ENCODE peak calls at places on chromosomes 3 and 15, in nine cellular contexts. One of them, this sample, is unnamed. For H3K4me1, H3K36me3 and H3K9me3, the result is how much of the 10 kb centered on the place peaks cover.

GRCh38 chr15:61195116-61196002 is 33.7 kb downstream of the RORA start:
- DNase-seq in adipocyte: peak
- DNase-seq in H1: no peak
- DNase-seq in breast epithelium: no peak
- DNase-seq in A673: peak
- DNase-seq in upper lobe of right lung: no peak
- DNase-seq in GM23248: peak
- DNase-seq in stomach: no peak
- DNase-seq in spleen: no peak
- DNase-seq in this sample: no peak

GRCh38 chr3:104297617-104298016 is 1069.1 kb upstream of the ALCAM start:
- DNase-seq in adipocyte: no peak
- DNase-seq in H1: no peak
- DNase-seq in breast epithelium: no peak
- DNase-seq in A673: no peak
- DNase-seq in upper lobe of right lung: no peak
- DNase-seq in GM23248: no peak
- DNase-seq in stomach: no peak
- DNase-seq in spleen: no peak
- DNase-seq in this sample: no peak

GRCh38 chr3:16086690-16087089 is 87.8 kb upstream of the GALNT15 start:
- DNase-seq in adipocyte: no peak
- DNase-seq in H1: no peak
- DNase-seq in breast epithelium: no peak
- DNase-seq in A673: no peak
- DNase-seq in upper lobe of right lung: no peak
- DNase-seq in GM23248: no peak
- DNase-seq in stomach: no peak
- DNase-seq in spleen: no peak
- DNase-seq in this sample: no peak

GRCh38 chr15:75738647-75739325 is 26.1 kb upstream of the CSPG4 start:
- DNase-seq in adipocyte: peak
- DNase-seq in H1: peak
- DNase-seq in breast epithelium: peak
- DNase-seq in A673: peak
- DNase-seq in upper lobe of right lung: peak
- DNase-seq in GM23248: peak
- DNase-seq in stomach: peak
- DNase-seq in spleen: peak
- DNase-seq in this sample: no peak

GRCh38 chr3:171453175-171453868 is 6.9 kb downstream of the TNIK start:
- DNase-seq in adipocyte: no peak
- DNase-seq in H1: peak
- DNase-seq in breast epithelium: no peak
- DNase-seq in A673: peak
- DNase-seq in upper lobe of right lung: no peak
- DNase-seq in GM23248: no peak
- DNase-seq in stomach: no peak
- DNase-seq in spleen: no peak
- DNase-seq in this sample: no peak

GRCh38 chr3:54122046-54122801 is at the start of gene CACNA2D3:
- DNase-seq in adipocyte: peak
- DNase-seq in H1: peak
- DNase-seq in breast epithelium: no peak
- DNase-seq in A673: peak
- DNase-seq in upper lobe of right lung: peak
- DNase-seq in GM23248: peak
- DNase-seq in stomach: peak
- DNase-seq in spleen: no peak
- DNase-seq in this sample: no peak

GRCh38 chr15:78437107-78437761 is 782 bp upstream of the IREB2 start:
- DNase-seq in adipocyte: no peak
- DNase-seq in H1: no peak
- DNase-seq in breast epithelium: no peak
- DNase-seq in A673: no peak
- DNase-seq in upper lobe of right lung: no peak
- DNase-seq in GM23248: no peak
- DNase-seq in stomach: no peak
- DNase-seq in spleen: no peak
- DNase-seq in this sample: no peak

GRCh38 chr15:100661161-100661560 is 58.8 kb downstream of the ASB7 start:
- DNase-seq in adipocyte: no peak
- DNase-seq in H1: no peak
- DNase-seq in breast epithelium: no peak
- DNase-seq in A673: no peak
- DNase-seq in upper lobe of right lung: no peak
- DNase-seq in GM23248: no peak
- DNase-seq in stomach: no peak
- DNase-seq in spleen: no peak
- DNase-seq in this sample: no peak

GRCh38 chr3:138081371-138082084 is 33.9 kb downstream of the DZIP1L start:
- DNase-seq in adipocyte: no peak
- DNase-seq in H1: no peak
- DNase-seq in breast epithelium: no peak
- DNase-seq in A673: no peak
- DNase-seq in upper lobe of right lung: no peak
- DNase-seq in GM23248: peak
- DNase-seq in stomach: no peak
- DNase-seq in spleen: no peak
- DNase-seq in this sample: no peak

GRCh38 chr15:66619152-66619903 is 53.5 kb upstream of the LCTL start:
- DNase-seq in adipocyte: peak
- DNase-seq in H1: peak
- DNase-seq in breast epithelium: peak
- DNase-seq in A673: peak
- DNase-seq in upper lobe of right lung: peak
- DNase-seq in GM23248: peak
- DNase-seq in stomach: peak
- DNase-seq in spleen: peak
- DNase-seq in this sample: peak

GRCh38 chr3:123104550-123104949 is 37.7 kb downstream of the PDIA5 start:
- DNase-seq in adipocyte: peak
- DNase-seq in H1: no peak
- DNase-seq in breast epithelium: no peak
- DNase-seq in A673: no peak
- DNase-seq in upper lobe of right lung: no peak
- DNase-seq in GM23248: peak
- DNase-seq in stomach: no peak
- DNase-seq in spleen: peak
- DNase-seq in this sample: no peak

GRCh38 chr3:96182756-96183155 is 631.6 kb upstream of the EPHA6 start:
- DNase-seq in adipocyte: no peak
- DNase-seq in H1: no peak
- DNase-seq in breast epithelium: no peak
- DNase-seq in A673: no peak
- DNase-seq in upper lobe of right lung: no peak
- DNase-seq in GM23248: no peak
- DNase-seq in stomach: no peak
- DNase-seq in spleen: no peak
- DNase-seq in this sample: no peak

GRCh38 chr3:149970716-149971402 is at the start of gene PFN2:
- DNase-seq in adipocyte: peak
- DNase-seq in H1: peak
- DNase-seq in breast epithelium: peak
- DNase-seq in A673: peak
- DNase-seq in upper lobe of right lung: peak
- DNase-seq in GM23248: peak
- DNase-seq in stomach: peak
- DNase-seq in spleen: peak
- DNase-seq in this sample: no peak

GRCh38 chr15:70111203-70112017 is 13.7 kb upstream of the TLE3 start:
- DNase-seq in adipocyte: peak
- DNase-seq in H1: peak
- DNase-seq in breast epithelium: peak
- DNase-seq in A673: peak
- DNase-seq in upper lobe of right lung: no peak
- DNase-seq in GM23248: peak
- DNase-seq in stomach: peak
- DNase-seq in spleen: no peak
- DNase-seq in this sample: no peak

GRCh38 chr3:194006102-194006501 is 129.8 kb upstream of the HES1 start:
- DNase-seq in adipocyte: no peak
- DNase-seq in H1: no peak
- DNase-seq in breast epithelium: no peak
- DNase-seq in A673: peak
- DNase-seq in upper lobe of right lung: no peak
- DNase-seq in GM23248: no peak
- DNase-seq in stomach: no peak
- DNase-seq in spleen: no peak
- DNase-seq in this sample: no peak

GRCh38 chr15:80211976-80212375 is 40.0 kb downstream of the CTXND1 start:
- DNase-seq in adipocyte: no peak
- DNase-seq in H1: no peak
- DNase-seq in breast epithelium: no peak
- DNase-seq in A673: no peak
- DNase-seq in upper lobe of right lung: no peak
- DNase-seq in GM23248: no peak
- DNase-seq in stomach: no peak
- DNase-seq in spleen: no peak
- DNase-seq in this sample: no peak

GRCh38 chr3:41137686-41138111 is 61.6 kb upstream of the CTNNB1 start:
- DNase-seq in adipocyte: no peak
- DNase-seq in H1: no peak
- DNase-seq in breast epithelium: no peak
- DNase-seq in A673: no peak
- DNase-seq in upper lobe of right lung: no peak
- DNase-seq in GM23248: no peak
- DNase-seq in stomach: no peak
- DNase-seq in spleen: no peak
- DNase-seq in this sample: no peak

GRCh38 chr15:40314723-40315276 is 7.1 kb upstream of the PLCB2 start:
- DNase-seq in adipocyte: peak
- DNase-seq in H1: no peak
- DNase-seq in breast epithelium: no peak
- DNase-seq in A673: no peak
- DNase-seq in upper lobe of right lung: peak
- DNase-seq in GM23248: peak
- DNase-seq in stomach: no peak
- DNase-seq in spleen: no peak
- DNase-seq in this sample: no peak

GRCh38 chr3:148879256-148879655 is 14.2 kb downstream of the CPA3 start:
- DNase-seq in adipocyte: no peak
- DNase-seq in H1: no peak
- DNase-seq in breast epithelium: no peak
- DNase-seq in A673: no peak
- DNase-seq in upper lobe of right lung: no peak
- DNase-seq in GM23248: no peak
- DNase-seq in stomach: no peak
- DNase-seq in spleen: no peak
- DNase-seq in this sample: no peak

GRCh38 chr15:70892912-70893560 is 410 bp downstream of the LRRC49 start:
- DNase-seq in adipocyte: peak
- DNase-seq in H1: no peak
- DNase-seq in breast epithelium: no peak
- DNase-seq in A673: peak
- DNase-seq in upper lobe of right lung: no peak
- DNase-seq in GM23248: peak
- DNase-seq in stomach: no peak
- DNase-seq in spleen: peak
- DNase-seq in this sample: no peak

GRCh38 chr3:69201658-69202057 is 79.3 kb upstream of the LMOD3 start:
- DNase-seq in adipocyte: no peak
- DNase-seq in H1: no peak
- DNase-seq in breast epithelium: no peak
- DNase-seq in A673: no peak
- DNase-seq in upper lobe of right lung: no peak
- DNase-seq in GM23248: no peak
- DNase-seq in stomach: peak
- DNase-seq in spleen: no peak
- DNase-seq in this sample: no peak
- H3K4me1 ChIP-seq in adipocyte: under half
- H3K4me1 ChIP-seq in H1: under half
- H3K4me1 ChIP-seq in breast epithelium: under half
- H3K4me1 ChIP-seq in A673: under half
- H3K4me1 ChIP-seq in upper lobe of right lung: under half
- H3K4me1 ChIP-seq in GM23248: under half
- H3K4me1 ChIP-seq in stomach: under half
- H3K4me1 ChIP-seq in spleen: under half
- H3K4me1 ChIP-seq in this sample: under half

GRCh38 chr15:64682255-64682654 is 93.1 kb downstream of the RBPMS2 start:
- DNase-seq in adipocyte: no peak
- DNase-seq in H1: no peak
- DNase-seq in breast epithelium: no peak
- DNase-seq in A673: no peak
- DNase-seq in upper lobe of right lung: no peak
- DNase-seq in GM23248: no peak
- DNase-seq in stomach: no peak
- DNase-seq in spleen: peak
- DNase-seq in this sample: no peak
- H3K36me3 ChIP-seq in adipocyte: half or more
- H3K36me3 ChIP-seq in H1: under half
- H3K36me3 ChIP-seq in breast epithelium: under half
- H3K36me3 ChIP-seq in A673: half or more
- H3K36me3 ChIP-seq in upper lobe of right lung: half or more
- H3K36me3 ChIP-seq in GM23248: under half
- H3K36me3 ChIP-seq in stomach: half or more
- H3K36me3 ChIP-seq in spleen: half or more
- H3K36me3 ChIP-seq in this sample: under half

DNA sequence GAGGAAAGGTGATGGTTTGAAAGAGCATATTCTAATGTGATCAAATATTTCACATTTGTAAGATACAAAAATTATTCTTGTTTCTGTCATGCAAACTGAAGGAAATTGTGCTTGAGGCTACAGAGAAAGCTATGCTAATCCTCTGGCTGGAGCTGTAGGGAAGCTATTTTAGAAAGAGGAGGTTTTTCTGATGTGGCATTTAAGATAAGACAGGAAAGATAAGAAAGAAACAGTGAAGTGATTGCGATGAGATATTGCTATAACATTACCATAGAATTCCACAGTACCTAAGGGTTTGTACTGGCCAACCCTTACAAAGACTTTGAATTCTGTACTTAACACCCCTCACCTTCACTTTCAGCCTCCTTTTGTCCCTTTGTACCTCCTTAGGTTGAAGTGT is 205.2 kb upstream of the LMCD1 start:
- DNase-seq in adipocyte: no peak
- DNase-seq in H1: no peak
- DNase-seq in breast epithelium: no peak
- DNase-seq in A673: no peak
- DNase-seq in upper lobe of right lung: no peak
- DNase-seq in GM23248: no peak
- DNase-seq in stomach: no peak
- DNase-seq in spleen: no peak
- DNase-seq in this sample: no peak
- H3K9me3 ChIP-seq in adipocyte: under half
- H3K9me3 ChIP-seq in H1: under half
- H3K9me3 ChIP-seq in breast epithelium: under half
- H3K9me3 ChIP-seq in A673: under half
- H3K9me3 ChIP-seq in upper lobe of right lung: under half
- H3K9me3 ChIP-seq in GM23248: under half
- H3K9me3 ChIP-seq in stomach: under half
- H3K9me3 ChIP-seq in spleen: under half
- H3K9me3 ChIP-seq in this sample: under half

DNA sequence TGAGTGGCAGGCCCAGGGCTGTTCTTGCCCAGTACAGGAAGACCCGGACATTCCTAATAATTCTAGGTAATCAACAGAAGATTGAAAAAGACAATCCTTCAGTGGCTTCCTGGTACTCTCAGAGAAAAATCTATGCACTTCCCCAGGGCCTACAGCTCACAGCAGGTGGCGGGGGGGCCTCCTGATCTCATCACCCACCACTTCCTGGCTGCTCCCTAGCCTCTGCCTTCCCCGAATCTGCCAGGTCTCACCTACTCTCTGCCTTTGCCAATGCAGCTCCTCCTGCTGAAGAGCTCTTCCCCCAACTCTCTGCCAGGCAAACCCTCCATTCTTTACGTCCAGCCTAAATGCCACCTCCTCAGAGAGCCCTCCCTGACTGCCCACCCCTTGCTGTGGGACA is 37.5 kb downstream of the EHD4 start:
- DNase-seq in adipocyte: no peak
- DNase-seq in H1: peak
- DNase-seq in breast epithelium: peak
- DNase-seq in A673: peak
- DNase-seq in upper lobe of right lung: no peak
- DNase-seq in GM23248: no peak
- DNase-seq in stomach: peak
- DNase-seq in spleen: peak
- DNase-seq in this sample: no peak
- H3K4me1 ChIP-seq in adipocyte: under half
- H3K4me1 ChIP-seq in H1: under half
- H3K4me1 ChIP-seq in breast epithelium: under half
- H3K4me1 ChIP-seq in A673: under half
- H3K4me1 ChIP-seq in upper lobe of right lung: half or more
- H3K4me1 ChIP-seq in GM23248: under half
- H3K4me1 ChIP-seq in stomach: under half
- H3K4me1 ChIP-seq in spleen: half or more
- H3K4me1 ChIP-seq in this sample: under half